ENCODE peak calls at places on chromosomes 7 and 10, in six cellular contexts. M is thoracic aorta, T is aorta, E is ascending aorta, Z is tibial artery, U is upper lobe of left lung. W is an unnamed sample.
A peak's percentile ranks its signal among the peaks of the same experiment; 100 is the strongest.

GRCh38 chr10:112687647-112688046 is 240.6 kb downstream of the VTI1A start:
- DNase-seq in U (peak; percentile 22), T (no peak), Z (no peak), M (no peak), E (no peak), W (no peak)

GRCh38 chr7:72243329-72243728 is 168.8 kb downstream of the CALN1 start:
- DNase-seq in Z (no peak), M (no peak), T (no peak), U (no peak), E (no peak), W (no peak)

GRCh38 chr7:90720970-90721768 is 125.0 kb downstream of the CDK14 start:
- DNase-seq in U (no peak), Z (no peak), T (no peak), M (no peak), E (no peak), W (no peak)

GRCh38 chr7:590731-591551 is 71.3 kb upstream of the PDGFA start:
- DNase-seq in M (no peak), Z (no peak), T (peak; percentile 62), U (no peak), E (no peak), W (no peak)

GRCh38 chr10:18822156-18822555 is 162.9 kb downstream of the ARL5B start:
- DNase-seq in M (no peak), T (no peak), U (no peak), Z (no peak), E (no peak), W (no peak)

GRCh38 chr10:124649209-124649608 is 95.0 kb downstream of the FAM53B start:
- DNase-seq in Z (no peak), M (no peak), E (no peak), T (no peak), U (no peak), W (peak; percentile 72)

GRCh38 chr7:47672267-47672920 is 90.5 kb upstream of the TNS3 start:
- DNase-seq in M (no peak), Z (no peak), E (no peak), T (no peak), U (no peak), W (no peak)

GRCh38 chr7:37494940-37495339 is 46.3 kb upstream of the ELMO1 start:
- DNase-seq in M (no peak), U (no peak), T (no peak), E (no peak), Z (no peak), W (no peak)

GRCh38 chr10:71068811-71069411 is 143.5 kb upstream of the UNC5B start:
- DNase-seq in E (peak; percentile 58), Z (peak; percentile 90), U (no peak), T (peak; percentile 84), M (peak; percentile 57), W (no peak)

GRCh38 chr10:126536656-126537055 is 133.8 kb downstream of the C10orf90 start:
- DNase-seq in Z (no peak), T (no peak), E (no peak), U (peak; percentile 53), M (no peak), W (no peak)

GRCh38 chr10:117391436-117392205 is 16.4 kb upstream of the PDZD8 start:
- DNase-seq in Z (no peak), M (no peak), T (no peak), E (no peak), U (peak; percentile 61), W (no peak)

GRCh38 chr7:51930834-51931233 is 614.2 kb upstream of the COBL start:
- DNase-seq in T (no peak), U (no peak), M (no peak), Z (no peak), E (no peak), W (no peak)

GRCh38 chr7:64180989-64181388 is 26.0 kb upstream of the ZNF735 start:
- DNase-seq in U (no peak), M (no peak), T (no peak), E (no peak), Z (no peak), W (no peak)

GRCh38 chr7:111560773-111561658 is 1.3 kb downstream of the IMMP2L start:
- DNase-seq in U (no peak), M (no peak), T (no peak), E (no peak), Z (no peak), W (no peak)

GRCh38 chr7:137717811-137718271 is 128.9 kb downstream of the DGKI start:
- DNase-seq in U (no peak), T (peak; percentile 54), E (no peak), M (no peak), Z (no peak), W (no peak)

GRCh38 chr7:30846378-30846777 is 65.3 kb upstream of the AQP1 start:
- DNase-seq in E (no peak), M (no peak), U (peak; percentile 85), Z (peak; percentile 68), T (peak; percentile 31), W (no peak)

GRCh38 chr7:66321283-66321682 is 116.1 kb downstream of the TPST1 start:
- DNase-seq in Z (no peak), U (no peak), E (no peak), M (no peak), T (no peak), W (no peak)

GRCh38 chr7:70380315-70381027 is 751.5 kb upstream of the GALNT17 start:
- DNase-seq in Z (peak; percentile 77), T (peak; percentile 78), E (no peak), U (no peak), M (no peak), W (no peak)

GRCh38 chr10:114491933-114492332 is 87.6 kb upstream of the AFAP1L2 start:
- DNase-seq in Z (no peak), E (no peak), U (no peak), T (no peak), M (no peak), W (no peak)

DNA sequence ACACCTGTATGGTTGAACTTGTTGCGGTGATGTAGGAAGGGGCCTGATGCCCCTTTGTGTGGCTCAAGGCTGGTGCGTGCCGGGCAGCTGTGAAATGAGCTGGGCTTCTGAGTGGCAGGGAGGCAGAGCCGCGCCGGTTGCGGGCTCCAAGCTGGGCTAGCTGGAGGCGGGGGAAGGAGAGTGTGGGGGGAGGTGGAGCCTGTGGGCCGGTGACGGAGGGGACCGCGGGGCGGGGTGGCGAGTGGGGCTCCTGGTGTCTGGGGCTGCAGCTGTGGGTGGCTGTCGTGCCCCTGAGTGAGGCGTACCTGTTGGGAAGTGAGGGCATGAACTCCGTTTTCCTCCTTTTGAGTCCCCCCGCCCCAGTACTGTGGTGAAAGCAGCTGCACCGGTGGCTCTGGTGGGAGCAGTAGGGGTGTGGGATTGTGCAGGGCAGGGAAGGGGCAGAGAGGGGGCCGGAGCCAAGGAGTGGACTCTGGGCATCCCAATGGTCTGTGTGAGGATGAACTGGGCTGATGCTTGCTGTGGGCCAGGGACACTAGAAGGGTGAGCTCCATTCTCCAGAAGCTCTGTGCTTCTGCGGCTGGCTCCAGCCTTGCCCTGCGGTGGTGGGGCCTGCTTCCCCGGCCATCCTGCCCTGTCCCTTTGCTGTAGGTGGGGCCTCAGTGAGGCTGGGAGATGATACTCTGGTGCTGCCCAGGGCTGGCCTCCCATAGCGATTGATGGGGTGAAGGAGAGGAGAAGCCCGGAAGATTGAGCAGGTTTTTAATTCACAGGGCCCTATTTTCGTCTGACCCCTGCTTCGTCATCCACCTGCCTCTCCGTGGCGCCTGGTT is 41.7 kb downstream of the INPP5A start:
- DNase-seq in Z (peak; percentile 83), M (no peak), T (no peak), E (no peak), U (no peak), W (no peak)
- H3K27ac ChIP-seq in Z (peak overlapping the region; percentile 39), M (peak overlapping the region; percentile 29), T (no peak overlapping the region), E (peak overlapping the region; percentile 41), U (no peak overlapping the region), W (no peak overlapping the region)

DNA sequence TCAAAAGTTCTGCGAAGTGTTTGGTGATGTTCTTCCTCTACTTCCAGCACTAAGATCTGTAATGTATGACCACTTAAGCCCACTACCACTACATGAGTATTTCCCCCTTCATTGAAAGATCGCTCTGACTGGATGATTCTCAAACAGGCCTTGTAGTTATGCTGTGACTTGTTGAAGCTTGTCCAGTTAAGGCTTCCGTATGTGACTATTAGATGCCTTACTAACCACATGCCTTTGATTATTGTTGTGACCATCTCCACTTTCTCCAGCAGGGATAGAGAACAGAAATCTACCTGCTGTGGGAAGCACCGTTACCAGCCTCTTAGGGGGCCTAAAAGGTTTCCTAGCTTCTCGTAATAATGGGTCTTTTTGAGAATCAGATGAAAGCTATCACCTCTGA is 81.1 kb downstream of the NOC3L start:
- DNase-seq in Z (no peak), U (no peak), M (no peak), T (no peak), E (no peak), W (no peak)
- H3K27ac ChIP-seq in Z (no peak overlapping the region), U (no peak overlapping the region), M (no peak overlapping the region), T (no peak overlapping the region), E (no peak overlapping the region), W (no peak overlapping the region)

DNA sequence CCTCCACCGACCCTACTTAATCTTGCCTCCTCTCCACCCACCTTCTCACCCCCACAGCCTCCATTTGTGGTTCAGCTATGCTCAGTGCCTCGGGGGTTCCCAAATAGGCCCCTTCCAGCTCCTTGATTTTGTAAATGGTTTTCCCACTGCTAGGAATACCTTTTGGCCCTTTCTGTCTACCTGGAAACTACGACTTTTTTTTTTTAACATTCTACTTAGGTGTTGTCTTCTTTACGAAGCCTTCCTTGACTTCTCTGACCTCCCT is 27.2 kb upstream of the PDCD4 start:
- DNase-seq in U (no peak), E (no peak), Z (no peak), T (no peak), M (no peak), W (no peak)
- H3K27ac ChIP-seq in U (no peak overlapping the region), E (no peak overlapping the region), Z (no peak overlapping the region), T (no peak overlapping the region), M (no peak overlapping the region), W (no peak overlapping the region)

GRCh38 chr10:17453377-17454091 is 861 bp downstream of the ST8SIA6 start:
- DNase-seq in Z (no peak), U (peak; percentile 35), T (no peak), M (no peak), E (no peak), W (no peak)

GRCh38 chr10:17454181-17454800 is at the start of gene ST8SIA6:
- DNase-seq in U (peak; percentile 47), Z (no peak), E (no peak), M (no peak), T (peak; percentile 63), W (no peak)

GRCh38 chr10:17454801-17455520 is 566 bp upstream of the ST8SIA6 start:
- DNase-seq in T (no peak), E (no peak), M (no peak), Z (no peak), U (no peak), W (no peak)

GRCh38 chr10:17452060-17452894 is 2.1 kb downstream of the ST8SIA6 start:
- DNase-seq in M (no peak), T (no peak), Z (no peak), E (no peak), U (no peak), W (no peak)

GRCh38 chr10:17453035-17453376 is 1.4 kb downstream of the ST8SIA6 start:
- DNase-seq in M (no peak), Z (no peak), E (no peak), T (no peak), U (no peak), W (no peak)
- H3K27ac ChIP-seq in M (no peak overlapping the region), Z (no peak overlapping the region), E (no peak overlapping the region), T (no peak overlapping the region), U (peak overlapping the region; percentile 85), W (no peak overlapping the region)

GRCh38 chr7:112937651-112938390 is 147.6 kb upstream of the TMEM168 start:
- DNase-seq in T (no peak), Z (no peak), M (no peak), U (no peak), E (no peak), W (no peak)
- H3K27ac ChIP-seq in T (no peak overlapping the region), Z (no peak overlapping the region), M (no peak overlapping the region), U (no peak overlapping the region), E (no peak overlapping the region), W (no peak overlapping the region)

W was measured in substantia nigra.